ENCODE peak calls at places on chromosomes 6 and 20, in five cellular contexts. G, U, T, N and E are unnamed samples.

GRCh38 chr6:157481189-157481864 is 100.3 kb downstream of the ZDHHC14 start:
- DNase-seq in N (no peak), T (no peak), G (no peak), U (no peak), E (no peak)

GRCh38 chr6:64252256-64252655 is 616.7 kb downstream of the PHF3 start:
- DNase-seq in N (no peak), G (no peak), U (peak), T (no peak), E (no peak)

GRCh38 chr6:106510090-106510970 is 119.0 kb downstream of the RTN4IP1 start:
- DNase-seq in G (no peak), U (peak), N (no peak), T (peak), E (peak)

GRCh38 chr6:3286641-3287171 is 28.0 kb downstream of the PSMG4 start:
- DNase-seq in G (no peak), U (no peak), N (no peak), T (no peak), E (no peak)

GRCh38 chr6:134310206-134310605 is 7.7 kb downstream of the SGK1 start:
- DNase-seq in N (no peak), G (no peak), U (no peak), T (no peak), E (no peak)

GRCh38 chr20:22241609-22242008 is 342.8 kb downstream of the FOXA2 start:
- DNase-seq in G (no peak), U (no peak), T (no peak), N (no peak), E (no peak)

GRCh38 chr20:61518424-61518951 is 266.4 kb downstream of the CDH4 start:
- DNase-seq in G (no peak), T (no peak), N (no peak), U (no peak), E (no peak)

GRCh38 chr20:60977896-60978295 is 274.2 kb upstream of the CDH4 start:
- DNase-seq in T (no peak), N (no peak), U (no peak), G (no peak), E (no peak)

GRCh38 chr20:56515657-56516381 is 8.7 kb upstream of the FAM209A start:
- DNase-seq in U (no peak), G (no peak), T (no peak), N (peak), E (no peak)

GRCh38 chr6:139732451-139732850 is 358.0 kb upstream of the CITED2 start:
- DNase-seq in G (no peak), T (no peak), N (peak), U (no peak), E (no peak)

GRCh38 chr6:149033454-149034241 is 283.9 kb upstream of the TAB2 start:
- DNase-seq in G (no peak), U (no peak), T (no peak), N (no peak), E (no peak)

GRCh38 chr20:58626076-58626475 is 25.0 kb upstream of the STX16 start:
- DNase-seq in N (no peak), U (no peak), G (no peak), T (no peak), E (no peak)

GRCh38 chr6:147933201-147933600 is 409.4 kb upstream of the SASH1 start:
- DNase-seq in U (no peak), N (no peak), T (no peak), G (no peak), E (no peak)

GRCh38 chr6:168908887-168909286 is 344.8 kb downstream of the THBS2 start:
- DNase-seq in N (peak), T (no peak), U (no peak), G (no peak), E (no peak)

GRCh38 chr6:11206576-11206975 is 25.9 kb downstream of the NEDD9 start:
- DNase-seq in G (no peak), N (no peak), T (no peak), U (no peak), E (no peak)

GRCh38 chr6:90256698-90257485 is 39.8 kb downstream of the BACH2 start:
- DNase-seq in U (no peak), G (no peak), N (peak), T (no peak), E (no peak)

GRCh38 chr6:122797537-122797936 is 8.5 kb downstream of the SMPDL3A start:
- DNase-seq in U (no peak), T (no peak), G (no peak), N (no peak), E (no peak)

GRCh38 chr6:133286765-133287164 is 45.6 kb downstream of the EYA4 start:
- DNase-seq in T (no peak), N (no peak), G (no peak), U (no peak), E (no peak)

GRCh38 chr20:2729251-2729713 is 36.7 kb downstream of the EBF4 start:
- DNase-seq in U (no peak), G (no peak), N (no peak), T (no peak), E (no peak)

GRCh38 chr20:44279228-44279627 is 31.8 kb downstream of the FITM2 start:
- DNase-seq in T (no peak), G (no peak), U (no peak), N (peak), E (no peak)

GRCh38 chr20:60268502-60268901 is 310.3 kb downstream of the CDH26 start:
- DNase-seq in G (no peak), T (no peak), N (no peak), U (no peak), E (no peak)

GRCh38 chr6:87745966-87746721 is 44.1 kb upstream of the AKIRIN2 start:
- DNase-seq in N (no peak), G (no peak), T (no peak), U (no peak), E (no peak)

GRCh38 chr6:150514806-150515362 is 84.8 kb upstream of the PLEKHG1 start:
- DNase-seq in N (no peak), T (no peak), U (peak), G (no peak), E (no peak)

GRCh38 chr6:22313796-22314195 is 17.0 kb upstream of the PRL start:
- DNase-seq in N (no peak), U (no peak), G (no peak), T (no peak), E (no peak)

GRCh38 chr20:37596890-37597539 is 69.3 kb upstream of the BLCAP start:
- DNase-seq in U (no peak), G (no peak), T (no peak), N (no peak), E (no peak)

GRCh38 chr6:130775421-130776012 is 51.7 kb upstream of the SMLR1 start:
- DNase-seq in U (no peak), T (no peak), G (no peak), N (no peak), E (no peak)

GRCh38 chr6:122736166-122736565 is 43.4 kb upstream of the FABP7 start:
- DNase-seq in G (no peak), N (no peak), T (no peak), U (peak), E (no peak)

GRCh38 chr20:11585752-11586352 is 331.8 kb upstream of the BTBD3 start:
- DNase-seq in G (no peak), T (no peak), N (peak), U (peak), E (no peak)

GRCh38 chr6:42402184-42402583 is 49.5 kb downstream of the TRERF1 start:
- DNase-seq in T (no peak), U (no peak), N (peak), G (peak), E (no peak)

GRCh38 chr6:170244721-170245201 is 46.1 kb downstream of the DLL1 start:
- DNase-seq in T (no peak), U (no peak), G (no peak), N (no peak), E (no peak)

GRCh38 chr20:44501448-44501847 is 20.4 kb downstream of the SERINC3 start:
- DNase-seq in U (no peak), N (peak), T (no peak), G (no peak), E (no peak)

GRCh38 chr6:136012948-136013347 is 161.4 kb downstream of the PDE7B start:
- DNase-seq in T (no peak), N (no peak), G (no peak), U (no peak), E (no peak)

GRCh38 chr6:78398292-78398691 is 469.1 kb upstream of the IRAK1BP1 start:
- DNase-seq in U (no peak), G (no peak), T (no peak), N (no peak), E (no peak)

GRCh38 chr6:44248579-44248978 is 1.7 kb downstream of the HSP90AB1 start:
- DNase-seq in T (no peak), U (no peak), G (no peak), N (no peak), E (no peak)

GRCh38 chr6:113586413-113586812 is 270.7 kb upstream of the MARCKS start:
- DNase-seq in U (no peak), N (peak), T (no peak), G (no peak), E (no peak)

GRCh38 chr6:159716247-159717086 is 10.8 kb upstream of the WTAP start:
- DNase-seq in U (no peak), G (no peak), N (peak), T (no peak), E (no peak)

GRCh38 chr6:26223213-26223612 is 136.0 kb downstream of the HFE start:
- DNase-seq in G (no peak), U (peak), N (no peak), T (no peak), E (no peak)

GRCh38 chr6:127182501-127182900 is 64.0 kb downstream of the RSPO3 start:
- DNase-seq in G (no peak), N (no peak), T (no peak), U (no peak), E (no peak)